ENCODE peak calls at places on chromosome 4, in four cellular contexts. One of them, this sample, is unnamed.

GRCh38 chr4:123651127-123651526 is 254.5 kb downstream of the SPRY1 start:
- DNase-seq in substantia nigra: no peak
- DNase-seq in stimulated activated CD4-positive, alpha-beta T cell treated with anti-CD3 and anti-CD28 coated beads, TNF-alpha, amount 100 ng/mL, for 48 hours: no peak
- DNase-seq in GOT3: no peak
- DNase-seq in this sample: no peak

GRCh38 chr4:108113229-108113628 is 55.5 kb downstream of the LEF1 start:
- DNase-seq in substantia nigra: no peak
- DNase-seq in stimulated activated CD4-positive, alpha-beta T cell treated with anti-CD3 and anti-CD28 coated beads, TNF-alpha, amount 100 ng/mL, for 48 hours: no peak
- DNase-seq in GOT3: no peak
- DNase-seq in this sample: peak; percentile 64

GRCh38 chr4:99359480-99360204 is 7.1 kb upstream of the ADH1C start:
- DNase-seq in substantia nigra: no peak
- DNase-seq in stimulated activated CD4-positive, alpha-beta T cell treated with anti-CD3 and anti-CD28 coated beads, TNF-alpha, amount 100 ng/mL, for 48 hours: no peak
- DNase-seq in GOT3: no peak
- DNase-seq in this sample: no peak

GRCh38 chr4:73721419-73721818 is 18.9 kb upstream of the CXCL8 start:
- DNase-seq in substantia nigra: no peak
- DNase-seq in stimulated activated CD4-positive, alpha-beta T cell treated with anti-CD3 and anti-CD28 coated beads, TNF-alpha, amount 100 ng/mL, for 48 hours: no peak
- DNase-seq in GOT3: no peak
- DNase-seq in this sample: no peak

GRCh38 chr4:156144961-156145360 is 191.3 kb upstream of the CTSO start:
- DNase-seq in substantia nigra: no peak
- DNase-seq in stimulated activated CD4-positive, alpha-beta T cell treated with anti-CD3 and anti-CD28 coated beads, TNF-alpha, amount 100 ng/mL, for 48 hours: no peak
- DNase-seq in GOT3: no peak
- DNase-seq in this sample: no peak

GRCh38 chr4:156596026-156596425 is 375.6 kb downstream of the PDGFC start:
- DNase-seq in substantia nigra: no peak
- DNase-seq in stimulated activated CD4-positive, alpha-beta T cell treated with anti-CD3 and anti-CD28 coated beads, TNF-alpha, amount 100 ng/mL, for 48 hours: no peak
- DNase-seq in GOT3: no peak
- DNase-seq in this sample: no peak

GRCh38 chr4:185773419-185773818 is 38.6 kb downstream of the SORBS2 start:
- DNase-seq in substantia nigra: no peak
- DNase-seq in stimulated activated CD4-positive, alpha-beta T cell treated with anti-CD3 and anti-CD28 coated beads, TNF-alpha, amount 100 ng/mL, for 48 hours: no peak
- DNase-seq in GOT3: no peak
- DNase-seq in this sample: no peak

GRCh38 chr4:83083925-83084475 is 30.5 kb downstream of the PLAC8 start:
- DNase-seq in substantia nigra: no peak
- DNase-seq in stimulated activated CD4-positive, alpha-beta T cell treated with anti-CD3 and anti-CD28 coated beads, TNF-alpha, amount 100 ng/mL, for 48 hours: no peak
- DNase-seq in GOT3: no peak
- DNase-seq in this sample: peak; percentile 79

GRCh38 chr4:98564847-98565246 is 93.6 kb downstream of the TSPAN5 start:
- DNase-seq in substantia nigra: no peak
- DNase-seq in stimulated activated CD4-positive, alpha-beta T cell treated with anti-CD3 and anti-CD28 coated beads, TNF-alpha, amount 100 ng/mL, for 48 hours: no peak
- DNase-seq in GOT3: no peak
- DNase-seq in this sample: no peak

GRCh38 chr4:115090483-115091075 is 22.8 kb downstream of the NDST4 start:
- DNase-seq in substantia nigra: no peak
- DNase-seq in stimulated activated CD4-positive, alpha-beta T cell treated with anti-CD3 and anti-CD28 coated beads, TNF-alpha, amount 100 ng/mL, for 48 hours: no peak
- DNase-seq in GOT3: no peak
- DNase-seq in this sample: no peak

GRCh38 chr4:123701046-123701445 is 304.5 kb downstream of the SPRY1 start:
- DNase-seq in substantia nigra: no peak
- DNase-seq in stimulated activated CD4-positive, alpha-beta T cell treated with anti-CD3 and anti-CD28 coated beads, TNF-alpha, amount 100 ng/mL, for 48 hours: no peak
- DNase-seq in GOT3: no peak
- DNase-seq in this sample: no peak

GRCh38 chr4:37748546-37748945 is 62.4 kb upstream of the RELL1 start:
- DNase-seq in substantia nigra: no peak
- DNase-seq in stimulated activated CD4-positive, alpha-beta T cell treated with anti-CD3 and anti-CD28 coated beads, TNF-alpha, amount 100 ng/mL, for 48 hours: no peak
- DNase-seq in GOT3: no peak
- DNase-seq in this sample: no peak

GRCh38 chr4:94491322-94491721 is 39.6 kb downstream of the PDLIM5 start:
- DNase-seq in substantia nigra: no peak
- DNase-seq in stimulated activated CD4-positive, alpha-beta T cell treated with anti-CD3 and anti-CD28 coated beads, TNF-alpha, amount 100 ng/mL, for 48 hours: no peak
- DNase-seq in GOT3: no peak
- DNase-seq in this sample: no peak

GRCh38 chr4:70768301-70768948 is 46.7 kb downstream of the RUFY3 start:
- DNase-seq in substantia nigra: no peak
- DNase-seq in stimulated activated CD4-positive, alpha-beta T cell treated with anti-CD3 and anti-CD28 coated beads, TNF-alpha, amount 100 ng/mL, for 48 hours: no peak
- DNase-seq in GOT3: no peak
- DNase-seq in this sample: no peak

GRCh38 chr4:52824603-52825310 is 37.4 kb upstream of the RASL11B start:
- DNase-seq in substantia nigra: no peak
- DNase-seq in stimulated activated CD4-positive, alpha-beta T cell treated with anti-CD3 and anti-CD28 coated beads, TNF-alpha, amount 100 ng/mL, for 48 hours: no peak
- DNase-seq in GOT3: no peak
- DNase-seq in this sample: no peak

GRCh38 chr4:48557478-48557877 is 67.4 kb downstream of the ZAR1 start:
- DNase-seq in substantia nigra: no peak
- DNase-seq in stimulated activated CD4-positive, alpha-beta T cell treated with anti-CD3 and anti-CD28 coated beads, TNF-alpha, amount 100 ng/mL, for 48 hours: no peak
- DNase-seq in GOT3: no peak
- DNase-seq in this sample: no peak

GRCh38 chr4:185997287-185997686 is 71.7 kb upstream of the TLR3 start:
- DNase-seq in substantia nigra: no peak
- DNase-seq in stimulated activated CD4-positive, alpha-beta T cell treated with anti-CD3 and anti-CD28 coated beads, TNF-alpha, amount 100 ng/mL, for 48 hours: no peak
- DNase-seq in GOT3: no peak
- DNase-seq in this sample: no peak

GRCh38 chr4:36549256-36549655 is 267.8 kb downstream of the DTHD1 start:
- DNase-seq in substantia nigra: no peak
- DNase-seq in stimulated activated CD4-positive, alpha-beta T cell treated with anti-CD3 and anti-CD28 coated beads, TNF-alpha, amount 100 ng/mL, for 48 hours: no peak
- DNase-seq in GOT3: no peak
- DNase-seq in this sample: no peak

GRCh38 chr4:7194251-7195137 is 2.2 kb downstream of the SORCS2 start:
- DNase-seq in substantia nigra: peak; percentile 44
- DNase-seq in stimulated activated CD4-positive, alpha-beta T cell treated with anti-CD3 and anti-CD28 coated beads, TNF-alpha, amount 100 ng/mL, for 48 hours: no peak
- DNase-seq in GOT3: no peak
- DNase-seq in this sample: peak; percentile 40